ENCODE peak calls at places on chromosome 18, in eight cellular contexts. M, S, Y, B, Z, J, U and O are unnamed samples.

GRCh38 chr18:71398530-71398929 is 1109.7 kb downstream of the SOCS6 start:
- DNase-seq in M (no peak), S (no peak), Y (no peak), B (no peak), Z (peak; percentile 72), J (no peak), U (no peak), O (no peak)

GRCh38 chr18:24232814-24233213 is 94.0 kb downstream of the CABYR start:
- DNase-seq in M (no peak), S (no peak), Y (no peak), B (no peak), Z (no peak), J (no peak), U (no peak), O (no peak)

GRCh38 chr18:34871435-34871834 is 161.3 kb downstream of the DTNA start:
- DNase-seq in M (no peak), S (no peak), Y (no peak), B (no peak), Z (no peak), J (no peak), U (no peak), O (no peak)

GRCh38 chr18:8960740-8961657 is 141.5 kb upstream of the NDUFV2 start:
- DNase-seq in M (no peak), S (no peak), Y (no peak), B (no peak), Z (no peak), J (no peak), U (no peak), O (no peak)

GRCh38 chr18:7566587-7567486 is at the start of gene PTPRM:
- DNase-seq in M (peak; percentile 85), S (peak; percentile 78), Y (peak; percentile 93), B (peak; percentile 96), Z (peak; percentile 94), J (peak; percentile 82), U (peak; percentile 88), O (peak; percentile 88)

GRCh38 chr18:24811963-24812681 is 351.7 kb downstream of the HRH4 start:
- DNase-seq in M (no peak), S (no peak), Y (no peak), B (no peak), Z (no peak), J (no peak), U (no peak), O (no peak)

GRCh38 chr18:63314062-63314790 is 5.3 kb downstream of the BCL2 start:
- DNase-seq in M (no peak), S (no peak), Y (no peak), B (no peak), Z (no peak), J (no peak), U (no peak), O (no peak)

GRCh38 chr18:33020877-33021276 is 248.1 kb upstream of the KLHL14 start:
- DNase-seq in M (no peak), S (no peak), Y (no peak), B (no peak), Z (no peak), J (no peak), U (no peak), O (no peak)

GRCh38 chr18:75044791-75045190 is 164.1 kb downstream of the PTGR3 start:
- DNase-seq in M (no peak), S (no peak), Y (no peak), B (peak; percentile 17), Z (no peak), J (no peak), U (no peak), O (no peak)

GRCh38 chr18:36889316-36889715 is 60.4 kb downstream of the KIAA1328 start:
- DNase-seq in M (no peak), S (no peak), Y (no peak), B (no peak), Z (no peak), J (no peak), U (no peak), O (no peak)

GRCh38 chr18:30860741-30861140 is 181.8 kb downstream of the DSC3 start:
- DNase-seq in M (no peak), S (no peak), Y (no peak), B (no peak), Z (no peak), J (no peak), U (no peak), O (no peak)

GRCh38 chr18:42509702-42510424 is 554.8 kb downstream of the PIK3C3 start:
- DNase-seq in M (no peak), S (no peak), Y (no peak), B (no peak), Z (no peak), J (no peak), U (no peak), O (no peak)

GRCh38 chr18:48052291-48052840 is 121.9 kb upstream of the SMAD2 start:
- DNase-seq in M (no peak), S (no peak), Y (no peak), B (no peak), Z (no peak), J (no peak), U (no peak), O (peak; percentile 60)

GRCh38 chr18:58525517-58525916 is 103.4 kb downstream of the ALPK2 start:
- DNase-seq in M (no peak), S (no peak), Y (no peak), B (no peak), Z (no peak), J (no peak), U (no peak), O (no peak)

GRCh38 chr18:46378864-46379207 is 274.7 kb downstream of the HAUS1 start:
- DNase-seq in M (no peak), S (no peak), Y (no peak), B (no peak), Z (no peak), J (no peak), U (no peak), O (no peak)

GRCh38 chr18:33540392-33540791 is 37.6 kb upstream of the ASXL3 start:
- DNase-seq in M (no peak), S (no peak), Y (no peak), B (no peak), Z (no peak), J (no peak), U (no peak), O (no peak)

GRCh38 chr18:77100751-77101355 is 31.7 kb downstream of the MBP start:
- DNase-seq in M (no peak), S (peak; percentile 29), Y (no peak), B (no peak), Z (no peak), J (no peak), U (no peak), O (no peak)

GRCh38 chr18:74945774-74946545 is 263.0 kb downstream of the PTGR3 start:
- DNase-seq in M (no peak), S (no peak), Y (no peak), B (no peak), Z (no peak), J (no peak), U (no peak), O (no peak)

GRCh38 chr18:22713511-22713910 is 219.6 kb upstream of the RBBP8 start:
- DNase-seq in M (no peak), S (no peak), Y (no peak), B (no peak), Z (peak; percentile 67), J (no peak), U (no peak), O (no peak)
- H3K27ac ChIP-seq in M (no peak overlapping the region), S (no peak overlapping the region), Y (no peak overlapping the region), B (no peak overlapping the region), Z (peak overlapping the region; percentile 95), J (no peak overlapping the region), U (no peak overlapping the region), O (no peak overlapping the region)

GRCh38 chr18:78979682-78980278 is at the start of gene SALL3:
- DNase-seq in M (no peak), S (no peak), Y (no peak), B (peak; percentile 46), Z (peak; percentile 47), J (no peak), U (no peak), O (no peak)
- H3K27ac ChIP-seq in M (no peak within 1 kb of the TSS), S (no peak within 1 kb of the TSS), Y (no peak within 1 kb of the TSS), B (no peak within 1 kb of the TSS), Z (no peak within 1 kb of the TSS), J (no peak within 1 kb of the TSS), U (no peak within 1 kb of the TSS), O (no peak within 1 kb of the TSS)

DNA sequence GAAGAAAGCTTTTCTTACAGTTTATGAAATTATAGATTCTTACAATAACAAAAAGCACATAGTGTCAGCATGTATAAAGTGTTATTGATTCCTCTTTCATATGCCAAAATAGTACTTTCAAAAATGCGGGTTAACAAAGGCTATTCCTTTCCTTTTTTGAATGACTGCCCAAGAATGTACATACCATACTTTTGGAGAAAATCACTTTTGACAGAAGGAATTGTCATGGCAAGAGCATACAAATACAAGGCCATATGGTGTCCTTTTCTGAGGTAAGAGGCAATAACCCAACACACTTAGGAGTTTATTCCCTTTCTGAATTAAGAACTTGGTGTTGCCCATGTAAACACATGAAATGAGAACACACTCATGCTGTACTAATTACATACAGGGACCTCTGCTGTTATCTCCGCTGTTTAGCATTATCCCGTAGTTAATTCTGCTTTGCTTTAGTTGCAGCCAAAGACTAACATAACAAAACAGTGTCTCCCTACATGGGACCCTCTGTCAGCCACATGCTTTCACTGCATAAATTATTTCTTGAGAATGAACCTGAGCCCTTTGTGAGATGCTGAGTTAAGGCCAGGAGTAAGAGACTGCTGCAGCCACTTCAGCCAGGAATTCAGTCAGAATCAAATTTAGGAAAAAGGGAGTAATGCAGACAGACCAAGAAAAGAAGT is 67.0 kb downstream of the CDH2 start:
- DNase-seq in M (no peak), S (no peak), Y (no peak), B (no peak), Z (no peak), J (no peak), U (no peak), O (no peak)
- H3K27ac ChIP-seq in M (no peak overlapping the region), S (no peak overlapping the region), Y (peak overlapping the region; percentile 75), B (no peak overlapping the region), Z (peak overlapping the region; percentile 96), J (no peak overlapping the region), U (no peak overlapping the region), O (no peak overlapping the region)

GRCh38 chr18:3286165-3286564 is 24.2 kb downstream of the MYL12B start:
- DNase-seq in M (no peak), S (no peak), Y (no peak), B (no peak), Z (no peak), J (no peak), U (no peak), O (no peak)

GRCh38 chr18:3281456-3282400 is 19.8 kb downstream of the MYL12B start:
- DNase-seq in M (peak; percentile 71), S (no peak), Y (no peak), B (no peak), Z (peak; percentile 85), J (no peak), U (no peak), O (no peak)

GRCh38 chr18:3283908-3284307 is 22.0 kb downstream of the MYL12B start:
- DNase-seq in M (no peak), S (peak; percentile 34), Y (no peak), B (peak; percentile 37), Z (no peak), J (no peak), U (no peak), O (no peak)

GRCh38 chr18:3283253-3283863 is 21.4 kb downstream of the MYL12B start:
- DNase-seq in M (no peak), S (no peak), Y (no peak), B (no peak), Z (no peak), J (no peak), U (no peak), O (no peak)

GRCh38 chr18:3284501-3284900 is 22.6 kb downstream of the MYL12B start:
- DNase-seq in M (no peak), S (peak; percentile 55), Y (no peak), B (no peak), Z (no peak), J (no peak), U (no peak), O (no peak)
- H3K27ac ChIP-seq in M (no peak overlapping the region), S (no peak overlapping the region), Y (no peak overlapping the region), B (no peak overlapping the region), Z (no peak overlapping the region), J (no peak overlapping the region), U (no peak overlapping the region), O (no peak overlapping the region)